ENCODE peak calls at places on chromosomes 2 and 18, in seven cellular contexts. One of them, this sample, is unnamed.

GRCh38 chr2:212027681-212028628 is 510.6 kb downstream of the ERBB4 start:
- DNase-seq in mesothelial cell of epicardium: no peak
- DNase-seq in foreskin fibroblast: peak; percentile 18
- DNase-seq in tibial artery: no peak
- DNase-seq in right atrium auricular region: no peak
- DNase-seq in sigmoid colon: no peak
- DNase-seq in osteocyte: no peak
- DNase-seq in this sample: no peak

GRCh38 chr2:168244318-168244717 is 3.1 kb downstream of the STK39 start:
- DNase-seq in right atrium auricular region: no peak
- DNase-seq in mesothelial cell of epicardium: no peak
- DNase-seq in osteocyte: no peak
- DNase-seq in foreskin fibroblast: no peak
- DNase-seq in tibial artery: no peak
- DNase-seq in sigmoid colon: no peak
- DNase-seq in this sample: no peak

GRCh38 chr2:3307901-3308300 is 69.7 kb downstream of the EIPR1 start:
- DNase-seq in osteocyte: no peak
- DNase-seq in sigmoid colon: no peak
- DNase-seq in foreskin fibroblast: no peak
- DNase-seq in mesothelial cell of epicardium: no peak
- DNase-seq in tibial artery: no peak
- DNase-seq in right atrium auricular region: no peak
- DNase-seq in this sample: peak; percentile 26

GRCh38 chr2:240463274-240463865 is 27.9 kb downstream of the GPC1 start:
- DNase-seq in sigmoid colon: peak; percentile 59
- DNase-seq in right atrium auricular region: peak; percentile 55
- DNase-seq in foreskin fibroblast: no peak
- DNase-seq in osteocyte: no peak
- DNase-seq in tibial artery: peak; percentile 67
- DNase-seq in mesothelial cell of epicardium: peak; percentile 34
- DNase-seq in this sample: peak; percentile 84

GRCh38 chr2:58501371-58501770 is 260.2 kb upstream of the FANCL start:
- DNase-seq in mesothelial cell of epicardium: no peak
- DNase-seq in osteocyte: no peak
- DNase-seq in foreskin fibroblast: no peak
- DNase-seq in tibial artery: no peak
- DNase-seq in sigmoid colon: no peak
- DNase-seq in right atrium auricular region: no peak
- DNase-seq in this sample: no peak

GRCh38 chr18:24466766-24467165 is 6.3 kb downstream of the HRH4 start:
- DNase-seq in sigmoid colon: no peak
- DNase-seq in mesothelial cell of epicardium: no peak
- DNase-seq in osteocyte: no peak
- DNase-seq in tibial artery: no peak
- DNase-seq in foreskin fibroblast: no peak
- DNase-seq in right atrium auricular region: no peak
- DNase-seq in this sample: no peak

GRCh38 chr2:239190346-239190745 is 210.5 kb downstream of the HDAC4 start:
- DNase-seq in sigmoid colon: peak; percentile 61
- DNase-seq in tibial artery: no peak
- DNase-seq in osteocyte: peak; percentile 75
- DNase-seq in right atrium auricular region: no peak
- DNase-seq in foreskin fibroblast: no peak
- DNase-seq in mesothelial cell of epicardium: no peak
- DNase-seq in this sample: peak; percentile 75

GRCh38 chr18:8661754-8662573 is 43.4 kb upstream of the MTCL1 start:
- DNase-seq in right atrium auricular region: no peak
- DNase-seq in foreskin fibroblast: no peak
- DNase-seq in osteocyte: peak; percentile 76
- DNase-seq in tibial artery: no peak
- DNase-seq in mesothelial cell of epicardium: no peak
- DNase-seq in sigmoid colon: no peak
- DNase-seq in this sample: no peak

GRCh38 chr18:76931171-76931570 is 108.8 kb downstream of the ZNF236 start:
- DNase-seq in sigmoid colon: no peak
- DNase-seq in right atrium auricular region: no peak
- DNase-seq in osteocyte: no peak
- DNase-seq in tibial artery: no peak
- DNase-seq in mesothelial cell of epicardium: no peak
- DNase-seq in foreskin fibroblast: no peak
- DNase-seq in this sample: no peak

GRCh38 chr2:133574186-133574585 is 5.9 kb upstream of the NCKAP5 start:
- DNase-seq in osteocyte: no peak
- DNase-seq in right atrium auricular region: no peak
- DNase-seq in mesothelial cell of epicardium: no peak
- DNase-seq in tibial artery: no peak
- DNase-seq in foreskin fibroblast: no peak
- DNase-seq in sigmoid colon: no peak
- DNase-seq in this sample: no peak

GRCh38 chr18:44729631-44730101 is 49.0 kb downstream of the SETBP1 start:
- DNase-seq in tibial artery: no peak
- DNase-seq in mesothelial cell of epicardium: no peak
- DNase-seq in sigmoid colon: no peak
- DNase-seq in foreskin fibroblast: peak; percentile 89
- DNase-seq in osteocyte: no peak
- DNase-seq in right atrium auricular region: no peak
- DNase-seq in this sample: no peak

GRCh38 chr18:9428862-9429661 is 46.3 kb upstream of the RALBP1 start:
- DNase-seq in sigmoid colon: peak; percentile 49
- DNase-seq in tibial artery: no peak
- DNase-seq in right atrium auricular region: no peak
- DNase-seq in osteocyte: peak; percentile 42
- DNase-seq in foreskin fibroblast: no peak
- DNase-seq in mesothelial cell of epicardium: no peak
- DNase-seq in this sample: no peak

GRCh38 chr2:8445580-8445979 is 236.3 kb upstream of the ID2 start:
- DNase-seq in osteocyte: no peak
- DNase-seq in tibial artery: no peak
- DNase-seq in foreskin fibroblast: no peak
- DNase-seq in mesothelial cell of epicardium: peak; percentile 26
- DNase-seq in sigmoid colon: peak; percentile 8
- DNase-seq in right atrium auricular region: peak; percentile 32
- DNase-seq in this sample: no peak

GRCh38 chr2:437772-438393 is 150.0 kb upstream of the ALKAL2 start:
- DNase-seq in foreskin fibroblast: no peak
- DNase-seq in right atrium auricular region: no peak
- DNase-seq in mesothelial cell of epicardium: no peak
- DNase-seq in sigmoid colon: no peak
- DNase-seq in osteocyte: no peak
- DNase-seq in tibial artery: no peak
- DNase-seq in this sample: no peak

GRCh38 chr2:82853299-82853698 is 1605.8 kb downstream of the SUCLG1 start:
- DNase-seq in mesothelial cell of epicardium: no peak
- DNase-seq in foreskin fibroblast: no peak
- DNase-seq in right atrium auricular region: no peak
- DNase-seq in tibial artery: no peak
- DNase-seq in sigmoid colon: no peak
- DNase-seq in osteocyte: no peak
- DNase-seq in this sample: no peak

GRCh38 chr2:36486546-36487044 is 111.4 kb downstream of the FEZ2 start:
- DNase-seq in osteocyte: no peak
- DNase-seq in sigmoid colon: no peak
- DNase-seq in mesothelial cell of epicardium: no peak
- DNase-seq in tibial artery: no peak
- DNase-seq in foreskin fibroblast: peak; percentile 57
- DNase-seq in right atrium auricular region: no peak
- DNase-seq in this sample: no peak

GRCh38 chr18:28999711-29000110 is 822.8 kb upstream of the CDH2 start:
- DNase-seq in foreskin fibroblast: no peak
- DNase-seq in mesothelial cell of epicardium: no peak
- DNase-seq in osteocyte: no peak
- DNase-seq in tibial artery: no peak
- DNase-seq in sigmoid colon: no peak
- DNase-seq in right atrium auricular region: no peak
- DNase-seq in this sample: no peak

GRCh38 chr18:28995319-28995718 is 818.4 kb upstream of the CDH2 start:
- DNase-seq in tibial artery: no peak
- DNase-seq in sigmoid colon: no peak
- DNase-seq in foreskin fibroblast: no peak
- DNase-seq in right atrium auricular region: no peak
- DNase-seq in osteocyte: no peak
- DNase-seq in mesothelial cell of epicardium: no peak
- DNase-seq in this sample: no peak
- TF ChIP-seq CTCF in tibial artery: no peak
- TF ChIP-seq CTCF in sigmoid colon: no peak
- TF ChIP-seq CTCF in foreskin fibroblast: peak; percentile 12
- TF ChIP-seq CTCF in right atrium auricular region: no peak
- TF ChIP-seq CTCF in osteocyte: peak; percentile 43
- TF ChIP-seq CTCF in mesothelial cell of epicardium: no peak
- TF ChIP-seq CTCF in this sample: peak; percentile 67

DNA sequence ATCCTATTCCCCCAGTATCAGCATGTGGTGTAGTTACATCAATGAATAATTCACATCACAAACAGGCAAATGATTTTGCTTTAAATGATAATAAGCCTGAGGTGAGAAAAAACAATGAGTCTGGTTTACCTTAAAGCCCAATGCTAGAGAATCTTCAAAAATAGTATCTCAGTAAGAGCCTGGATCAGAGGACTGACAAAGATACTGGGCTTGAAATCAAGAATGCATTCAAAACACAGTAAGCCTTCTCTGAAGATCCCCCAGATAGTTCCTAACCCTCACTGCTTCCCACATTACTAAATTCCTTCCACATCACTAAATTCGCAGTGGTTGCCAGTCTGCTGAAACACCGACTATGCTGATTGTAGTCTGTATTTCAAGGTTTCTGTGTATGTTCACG is 514.9 kb downstream of the SUCLG1 start:
- DNase-seq in osteocyte: no peak
- DNase-seq in mesothelial cell of epicardium: no peak
- DNase-seq in foreskin fibroblast: no peak
- DNase-seq in right atrium auricular region: no peak
- DNase-seq in sigmoid colon: no peak
- DNase-seq in tibial artery: no peak
- DNase-seq in this sample: no peak
- TF ChIP-seq CTCF in osteocyte: no peak
- TF ChIP-seq CTCF in mesothelial cell of epicardium: no peak
- TF ChIP-seq CTCF in foreskin fibroblast: no peak
- TF ChIP-seq CTCF in right atrium auricular region: no peak
- TF ChIP-seq CTCF in sigmoid colon: no peak
- TF ChIP-seq CTCF in tibial artery: no peak
- TF ChIP-seq CTCF in this sample: no peak

GRCh38 chr18:50055474-50055873 is 139.5 kb downstream of the MYO5B start:
- DNase-seq in right atrium auricular region: no peak
- DNase-seq in osteocyte: no peak
- DNase-seq in mesothelial cell of epicardium: no peak
- DNase-seq in foreskin fibroblast: no peak
- DNase-seq in sigmoid colon: no peak
- DNase-seq in tibial artery: no peak
- DNase-seq in this sample: no peak

GRCh38 chr18:50057009-50057408 is 137.9 kb downstream of the MYO5B start:
- DNase-seq in mesothelial cell of epicardium: no peak
- DNase-seq in tibial artery: no peak
- DNase-seq in foreskin fibroblast: no peak
- DNase-seq in right atrium auricular region: no peak
- DNase-seq in sigmoid colon: no peak
- DNase-seq in osteocyte: no peak
- DNase-seq in this sample: no peak

GRCh38 chr18:50053142-50053541 is 141.8 kb downstream of the MYO5B start:
- DNase-seq in foreskin fibroblast: no peak
- DNase-seq in right atrium auricular region: no peak
- DNase-seq in osteocyte: no peak
- DNase-seq in mesothelial cell of epicardium: no peak
- DNase-seq in tibial artery: no peak
- DNase-seq in sigmoid colon: no peak
- DNase-seq in this sample: no peak

GRCh38 chr18:50056185-50056584 is 138.8 kb downstream of the MYO5B start:
- DNase-seq in sigmoid colon: no peak
- DNase-seq in osteocyte: no peak
- DNase-seq in mesothelial cell of epicardium: no peak
- DNase-seq in foreskin fibroblast: no peak
- DNase-seq in tibial artery: no peak
- DNase-seq in right atrium auricular region: no peak
- DNase-seq in this sample: no peak

GRCh38 chr18:50051288-50051687 is 143.7 kb downstream of the MYO5B start:
- DNase-seq in tibial artery: no peak
- DNase-seq in mesothelial cell of epicardium: no peak
- DNase-seq in osteocyte: no peak
- DNase-seq in sigmoid colon: no peak
- DNase-seq in right atrium auricular region: no peak
- DNase-seq in foreskin fibroblast: peak; percentile 9
- DNase-seq in this sample: no peak
- TF ChIP-seq CTCF in tibial artery: peak; percentile 4
- TF ChIP-seq CTCF in mesothelial cell of epicardium: no peak
- TF ChIP-seq CTCF in osteocyte: no peak
- TF ChIP-seq CTCF in sigmoid colon: no peak
- TF ChIP-seq CTCF in right atrium auricular region: no peak
- TF ChIP-seq CTCF in foreskin fibroblast: no peak
- TF ChIP-seq CTCF in this sample: peak; percentile 39

DNA sequence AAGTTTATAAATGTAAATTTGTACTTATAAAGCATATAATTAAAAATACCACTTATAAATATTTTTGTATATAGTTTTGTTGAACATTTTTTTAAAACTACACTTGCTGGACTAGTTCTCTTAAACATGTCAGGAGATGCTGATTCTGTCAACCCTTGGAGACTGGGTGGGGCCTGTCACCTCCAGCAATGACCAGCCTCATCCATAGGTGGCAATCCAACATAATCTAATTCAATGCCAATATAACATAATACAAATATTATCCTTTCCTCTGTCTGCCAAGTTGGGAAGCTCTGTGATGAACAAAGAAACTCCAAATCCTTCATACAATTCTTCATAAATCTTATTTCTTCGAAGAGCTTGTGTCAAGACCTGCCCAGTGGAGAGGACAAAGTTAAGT is 140.4 kb downstream of the RBMS1 start:
- DNase-seq in tibial artery: no peak
- DNase-seq in right atrium auricular region: no peak
- DNase-seq in osteocyte: no peak
- DNase-seq in sigmoid colon: no peak
- DNase-seq in mesothelial cell of epicardium: no peak
- DNase-seq in foreskin fibroblast: no peak
- DNase-seq in this sample: no peak
- TF ChIP-seq CTCF in tibial artery: no peak
- TF ChIP-seq CTCF in right atrium auricular region: no peak
- TF ChIP-seq CTCF in osteocyte: peak; percentile 48
- TF ChIP-seq CTCF in sigmoid colon: no peak
- TF ChIP-seq CTCF in mesothelial cell of epicardium: no peak
- TF ChIP-seq CTCF in foreskin fibroblast: no peak
- TF ChIP-seq CTCF in this sample: peak; percentile 70

DNA sequence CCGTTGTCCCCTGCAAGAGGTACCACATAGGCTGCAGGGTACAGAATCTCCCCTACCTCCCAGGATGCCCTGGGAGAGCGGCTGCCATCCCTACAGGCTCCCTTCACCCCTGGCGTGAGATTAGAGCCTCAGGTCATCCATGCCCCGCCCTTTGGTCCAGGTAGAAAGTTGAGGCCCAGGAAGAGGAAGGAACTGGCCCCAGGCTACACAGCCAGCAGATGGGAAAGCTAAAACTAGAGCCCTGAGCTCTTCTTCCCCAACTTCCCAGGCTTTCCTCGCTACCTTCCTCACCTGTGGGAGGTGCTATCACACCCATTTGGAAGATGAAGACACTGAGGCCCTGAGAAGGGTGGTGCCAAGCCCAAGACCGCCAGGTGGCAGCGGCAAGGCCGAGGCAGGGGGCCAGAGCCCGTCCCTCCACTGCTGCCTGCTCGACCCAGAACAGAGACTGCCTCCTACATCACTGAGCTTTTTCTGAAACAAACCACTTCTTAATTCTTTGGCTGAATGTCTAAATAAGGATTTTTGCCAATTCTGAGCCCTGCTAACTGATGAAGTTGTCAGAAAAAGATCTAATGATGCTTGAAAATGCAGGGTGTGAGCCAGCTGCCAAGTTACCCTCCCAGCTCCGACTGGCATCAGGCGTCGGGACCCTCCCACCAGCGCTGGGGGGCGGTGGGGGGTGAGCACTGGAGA is 25.7 kb downstream of the CIB4 start:
- DNase-seq in foreskin fibroblast: no peak
- DNase-seq in tibial artery: peak; percentile 59
- DNase-seq in osteocyte: peak; percentile 60
- DNase-seq in mesothelial cell of epicardium: peak; percentile 28
- DNase-seq in right atrium auricular region: no peak
- DNase-seq in sigmoid colon: peak; percentile 27
- DNase-seq in this sample: no peak
- TF ChIP-seq CTCF in foreskin fibroblast: no peak
- TF ChIP-seq CTCF in tibial artery: no peak
- TF ChIP-seq CTCF in osteocyte: no peak
- TF ChIP-seq CTCF in mesothelial cell of epicardium: no peak
- TF ChIP-seq CTCF in right atrium auricular region: no peak
- TF ChIP-seq CTCF in sigmoid colon: no peak
- TF ChIP-seq CTCF in this sample: no peak